ENCODE peak calls at places on chromosomes 13 and 19, in six cellular contexts. A is GM23248, G is HCT116, Q is SK-N-SH, Z is MM.1S, M is Karpas-422. B is an unnamed sample. For H3K9me2, the result is how much of the 10 kb centered on the place peaks cover.

GRCh38 chr13:95180513-95181245 is 120.6 kb downstream of the ABCC4 start:
- DNase-seq in A (no peak), G (no peak), Q (no peak), Z (no peak), M (no peak), B (no peak)

GRCh38 chr19:49391581-49392399 is 3.7 kb downstream of the KASH5 start:
- DNase-seq in A (peak), G (peak), Q (peak), Z (peak), M (peak), B (peak)

GRCh38 chr13:39526499-39526898 is 76.5 kb downstream of the LHFPL6 start:
- DNase-seq in A (no peak), G (no peak), Q (no peak), Z (no peak), M (no peak), B (no peak)

GRCh38 chr19:45322311-45322710 is 364 bp downstream of the CKM start:
- DNase-seq in A (no peak), G (no peak), Q (no peak), Z (no peak), M (no peak), B (no peak)

GRCh38 chr13:89352384-89352783 is 1681.2 kb downstream of the SLITRK5 start:
- DNase-seq in A (no peak), G (no peak), Q (no peak), Z (no peak), M (no peak), B (no peak)

GRCh38 chr13:114054269-114054668 is 78.2 kb downstream of the RASA3 start:
- DNase-seq in A (no peak), G (no peak), Q (peak), Z (no peak), M (no peak), B (no peak)

GRCh38 chr13:97189943-97190342 is 32.2 kb upstream of the MBNL2 start:
- DNase-seq in A (no peak), G (no peak), Q (no peak), Z (no peak), M (no peak), B (no peak)

GRCh38 chr13:77836423-77836822 is 82.2 kb downstream of the EDNRB start:
- DNase-seq in A (no peak), G (no peak), Q (no peak), Z (no peak), M (no peak), B (no peak)

GRCh38 chr19:57947088-57947418 is 453 bp downstream of the ZNF256 start:
- DNase-seq in A (peak), G (no peak), Q (no peak), Z (no peak), M (no peak), B (no peak)

GRCh38 chr13:45255253-45255987 is 54.6 kb upstream of the KCTD4 start:
- DNase-seq in A (no peak), G (no peak), Q (no peak), Z (no peak), M (no peak), B (peak)

GRCh38 chr19:44303976-44304568 is 753 bp downstream of the ZNF235 start:
- DNase-seq in A (peak), G (no peak), Q (peak), Z (no peak), M (no peak), B (peak)

GRCh38 chr13:31631071-31631470 is 108.3 kb upstream of the RXFP2 start:
- DNase-seq in A (peak), G (no peak), Q (no peak), Z (no peak), M (no peak), B (no peak)

GRCh38 chr19:56142087-56142787 is 1.1 kb downstream of the ZNF444 start:
- DNase-seq in A (no peak), G (no peak), Q (no peak), Z (no peak), M (no peak), B (peak)
- H3K9ac ChIP-seq in A (peak), G (no peak), Q (peak), Z (no peak), M (peak), B (peak)

GRCh38 chr13:35879111-35879510 is 252.1 kb downstream of the DCLK1 start:
- DNase-seq in A (no peak), G (no peak), Q (no peak), Z (peak), M (no peak), B (no peak)
- H3K9me2 ChIP-seq in A (under half), G (under half), Q (under half), Z (under half), M (under half), B (under half)

GRCh38 chr13:111900390-111901180 is 166.4 kb upstream of the SOX1 start:
- DNase-seq in A (no peak), G (no peak), Q (no peak), Z (no peak), M (no peak), B (no peak)
- H3K4me2 ChIP-seq in A (no peak), G (no peak), Q (no peak), Z (no peak), M (no peak), B (no peak)

GRCh38 chr13:93472296-93472695 is 245.7 kb downstream of the GPC6 start:
- DNase-seq in A (no peak), G (no peak), Q (no peak), Z (no peak), M (no peak), B (no peak)

GRCh38 chr13:93477238-93477637 is 250.6 kb downstream of the GPC6 start:
- DNase-seq in A (peak), G (no peak), Q (no peak), Z (no peak), M (no peak), B (peak)

GRCh38 chr13:93472897-93473296 is 246.3 kb downstream of the GPC6 start:
- DNase-seq in A (no peak), G (no peak), Q (no peak), Z (no peak), M (no peak), B (no peak)

GRCh38 chr13:93476175-93476574 is 249.6 kb downstream of the GPC6 start:
- DNase-seq in A (peak), G (no peak), Q (no peak), Z (no peak), M (no peak), B (peak)

GRCh38 chr13:93473441-93474270 is 247.0 kb downstream of the GPC6 start:
- DNase-seq in A (peak), G (no peak), Q (no peak), Z (no peak), M (no peak), B (no peak)
- H3K9ac ChIP-seq in A (no peak), G (no peak), Q (no peak), Z (no peak), M (no peak), B (no peak)

GRCh38 chr19:31406106-31406505 is 56.9 kb upstream of the TSHZ3 start:
- DNase-seq in A (no peak), G (no peak), Q (no peak), Z (no peak), M (no peak), B (no peak)

GRCh38 chr19:31413353-31413752 is 64.1 kb upstream of the TSHZ3 start:
- DNase-seq in A (no peak), G (no peak), Q (no peak), Z (no peak), M (no peak), B (no peak)

GRCh38 chr19:31402931-31403330 is 53.7 kb upstream of the TSHZ3 start:
- DNase-seq in A (peak), G (no peak), Q (no peak), Z (no peak), M (no peak), B (no peak)

DNA sequence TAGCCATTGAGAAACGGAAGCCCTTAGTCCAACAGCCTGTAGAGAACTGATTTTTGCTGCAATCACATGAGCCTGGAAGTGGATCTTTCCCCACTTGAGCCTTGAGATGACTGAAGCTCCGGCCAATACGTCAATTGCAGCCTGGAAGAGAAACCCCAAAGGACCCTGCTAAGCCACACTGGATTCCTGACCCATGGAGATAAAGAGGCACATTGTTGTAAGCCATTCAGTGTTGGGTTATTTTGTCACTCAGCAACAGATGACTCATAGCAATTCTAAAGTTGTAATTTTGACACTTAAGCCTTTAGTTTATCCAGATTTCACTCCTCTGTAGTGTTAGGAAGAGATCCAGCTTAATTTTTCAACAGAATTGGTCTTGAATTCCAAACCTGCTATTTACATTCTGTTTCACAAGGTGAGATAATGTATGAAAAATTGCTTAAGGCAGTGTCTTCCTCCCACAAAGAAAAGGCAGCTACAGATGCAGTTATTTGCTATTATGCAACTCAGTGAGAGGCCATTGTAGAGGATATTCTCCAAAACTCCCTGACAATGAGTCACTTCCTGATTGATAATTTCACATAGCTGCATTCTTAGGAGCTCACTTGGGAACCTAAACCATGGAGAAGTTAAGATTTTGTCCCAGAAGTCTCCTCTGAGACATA is 59.4 kb upstream of the TSHZ3 start:
- DNase-seq in A (peak), G (no peak), Q (no peak), Z (no peak), M (no peak), B (peak)
- H3K9me2 ChIP-seq in A (under half), G (under half), Q (under half), Z (under half), M (under half), B (under half)

GRCh38 chr19:15381429-15381828 is 1.8 kb upstream of the AKAP8 start:
- DNase-seq in A (no peak), G (no peak), Q (no peak), Z (no peak), M (no peak), B (no peak)

GRCh38 chr19:15381864-15382263 is 2.3 kb upstream of the AKAP8 start:
- DNase-seq in A (no peak), G (no peak), Q (no peak), Z (no peak), M (no peak), B (no peak)

GRCh38 chr19:15378529-15379082 is 981 bp downstream of the AKAP8 start:
- DNase-seq in A (peak), G (no peak), Q (peak), Z (peak), M (peak), B (peak)

GRCh38 chr19:15379083-15379995 is at the start of gene AKAP8:
- DNase-seq in A (peak), G (peak), Q (peak), Z (peak), M (peak), B (peak)

GRCh38 chr19:15379996-15380647 is 535 bp upstream of the AKAP8 start:
- DNase-seq in A (peak), G (peak), Q (no peak), Z (peak), M (no peak), B (peak)
- H3K4me2 ChIP-seq in A (peak), G (peak), Q (peak), Z (peak), M (peak), B (peak)

DNA sequence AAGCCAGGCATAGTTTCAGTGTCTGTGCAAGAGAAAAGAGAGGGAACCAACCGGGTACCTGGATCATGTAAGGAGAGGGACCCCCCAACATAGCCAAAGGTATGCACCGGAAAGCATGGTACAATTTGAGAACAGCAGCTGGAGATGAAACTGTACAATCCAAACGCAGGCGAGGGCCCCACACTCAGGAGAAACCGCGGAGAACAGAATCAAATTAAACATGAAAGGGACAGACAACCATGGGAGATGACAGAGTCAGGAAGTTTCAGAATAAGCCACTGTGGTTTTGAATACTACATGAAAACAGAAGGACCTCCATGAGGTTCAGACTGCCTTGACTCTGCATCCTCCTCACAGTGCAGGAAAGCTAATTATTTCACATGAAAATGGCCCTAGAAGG is 62.9 kb upstream of the SPATA13 start:
- DNase-seq in A (no peak), G (no peak), Q (no peak), Z (no peak), M (no peak), B (no peak)
- H3K9ac ChIP-seq in A (no peak), G (no peak), Q (no peak), Z (no peak), M (no peak), B (no peak)

GRCh38 chr13:112438515-112438914 is 62.4 kb downstream of the SPACA7 start:
- DNase-seq in A (no peak), G (no peak), Q (no peak), Z (no peak), M (no peak), B (no peak)

GRCh38 chr13:112443191-112444000 is 67.2 kb downstream of the SPACA7 start:
- DNase-seq in A (peak), G (no peak), Q (peak), Z (no peak), M (peak), B (no peak)

GRCh38 chr13:112441779-112442310 is 65.7 kb downstream of the SPACA7 start:
- DNase-seq in A (no peak), G (no peak), Q (no peak), Z (no peak), M (no peak), B (no peak)

GRCh38 chr13:112442483-112443090 is 66.4 kb downstream of the SPACA7 start:
- DNase-seq in A (no peak), G (no peak), Q (peak), Z (no peak), M (no peak), B (no peak)

GRCh38 chr13:112441226-112441625 is 65.1 kb downstream of the SPACA7 start:
- DNase-seq in A (no peak), G (no peak), Q (no peak), Z (no peak), M (no peak), B (no peak)
- H3K9me2 ChIP-seq in A (under half), G (under half), Q (under half), Z (under half), M (under half), B (under half)

DNA sequence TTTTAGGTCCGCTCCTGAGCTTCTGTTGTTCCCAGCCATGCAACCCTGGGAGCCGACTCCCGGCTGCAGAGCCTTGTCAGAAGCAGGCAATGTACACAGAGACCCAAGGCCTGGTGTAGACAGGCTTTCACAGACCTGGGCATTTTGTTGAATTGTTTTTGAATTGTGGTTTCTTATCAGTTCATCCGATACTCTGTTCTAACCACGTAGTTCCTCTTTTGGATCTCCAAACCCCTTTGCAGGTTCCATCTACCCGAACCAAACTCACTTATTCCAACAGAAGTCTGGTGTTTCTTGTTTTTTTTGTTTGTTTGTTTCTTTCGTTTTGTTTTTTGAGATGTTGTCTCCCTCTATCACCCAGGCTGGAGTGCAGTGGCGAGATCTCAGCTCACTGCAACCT is 6.3 kb upstream of the NLRP2 start:
- DNase-seq in A (no peak), G (no peak), Q (no peak), Z (peak), M (peak), B (no peak)
- H3K4me2 ChIP-seq in A (no peak), G (no peak), Q (no peak), Z (peak), M (peak), B (no peak)

DNA sequence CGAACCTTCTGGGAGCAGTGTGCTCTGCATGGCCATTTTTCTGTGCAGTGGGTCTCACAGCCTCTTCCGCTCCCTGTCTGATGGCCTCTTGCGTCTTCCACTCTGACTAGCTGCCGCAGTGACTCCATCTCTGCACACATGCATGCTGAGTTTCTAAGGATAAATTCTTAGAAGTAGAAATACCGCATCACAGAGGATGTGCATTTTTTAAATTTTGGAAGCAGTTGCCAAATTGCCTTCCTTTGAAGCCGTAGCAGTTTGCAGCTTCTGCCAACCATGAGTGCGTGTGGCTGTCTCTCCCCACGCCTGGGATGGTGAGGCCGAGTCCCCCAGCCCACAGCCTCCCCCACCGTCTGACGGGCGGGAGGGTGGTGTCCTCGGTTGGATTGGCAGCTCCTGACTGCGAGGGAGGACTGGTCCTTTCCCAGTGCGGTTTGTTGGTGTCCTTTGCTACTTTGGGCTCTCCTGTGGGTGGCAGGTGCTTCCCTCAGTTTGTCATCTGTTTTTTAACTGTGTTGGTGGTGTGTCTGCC is 9.8 kb downstream of the FZR1 start:
- DNase-seq in A (no peak), G (no peak), Q (no peak), Z (no peak), M (no peak), B (no peak)
- H3K9ac ChIP-seq in A (no peak), G (no peak), Q (no peak), Z (no peak), M (no peak), B (no peak)